ENCODE peak calls at places on chromosomes 7 and 10, in nine cellular contexts. H is AG04450; G is astrocyte of the spinal cord; R is adrenal gland; A is ascending aorta; M is CD8-positive, alpha-beta T cell; K is hepatocyte; F is dorsolateral prefrontal cortex; Q is GM06990. W is an unnamed sample.

GRCh38 chr10:77264107-77264506 is 373.5 kb downstream of the KCNMA1 start:
- DNase-seq in H (no peak), G (no peak), R (no peak), A (no peak), M (no peak), K (no peak), F (no peak), Q (peak; percentile 15), W (no peak)

GRCh38 chr10:119025776-119026175 is 3.7 kb upstream of the NANOS1 start:
- DNase-seq in H (no peak), G (no peak), R (no peak), A (no peak), M (no peak), K (no peak), F (no peak), Q (no peak), W (peak; percentile 62)

GRCh38 chr7:139931190-139932007 is 102.3 kb downstream of the TBXAS1 start:
- DNase-seq in H (no peak), G (no peak), R (no peak), A (no peak), M (no peak), K (no peak), F (no peak), Q (no peak), W (no peak)

GRCh38 chr7:83159731-83160130 is 3.0 kb downstream of the PCLO start:
- DNase-seq in H (no peak), G (no peak), R (no peak), A (no peak), M (no peak), K (no peak), F (no peak), Q (no peak), W (no peak)

GRCh38 chr10:111113961-111114830 is 37.4 kb downstream of the ADRA2A start:
- DNase-seq in H (no peak), G (peak; percentile 14), R (peak; percentile 2), A (no peak), M (no peak), K (no peak), F (no peak), Q (no peak), W (no peak)

GRCh38 chr7:45915606-45916005 is 5.5 kb downstream of the IGFBP3 start:
- DNase-seq in H (no peak), G (no peak), R (no peak), A (no peak), M (no peak), K (no peak), F (no peak), Q (no peak), W (no peak)

GRCh38 chr7:218316-218715 is 25.9 kb downstream of the FAM20C start:
- DNase-seq in H (no peak), G (no peak), R (no peak), A (no peak), M (no peak), K (no peak), F (no peak), Q (no peak), W (no peak)

GRCh38 chr10:60148266-60148840 is 241.3 kb downstream of the ANK3 start:
- DNase-seq in H (peak; percentile 69), G (peak; percentile 91), R (peak; percentile 29), A (no peak), M (no peak), K (peak; percentile 78), F (no peak), Q (no peak), W (no peak)

GRCh38 chr7:70614237-70614984 is 517.5 kb upstream of the GALNT17 start:
- DNase-seq in H (no peak), G (peak; percentile 83), R (peak; percentile 58), A (peak; percentile 51), M (no peak), K (peak; percentile 36), F (peak; percentile 26), Q (peak; percentile 36), W (no peak)

GRCh38 chr7:23012797-23013714 is 874 bp downstream of the HYCC1 start:
- DNase-seq in H (no peak), G (peak; percentile 30), R (peak; percentile 29), A (no peak), M (no peak), K (peak; percentile 45), F (peak; percentile 27), Q (peak; percentile 41), W (peak; percentile 48)

GRCh38 chr7:136391371-136391770 is 414.2 kb upstream of the MTPN start:
- DNase-seq in H (no peak), G (no peak), R (no peak), A (no peak), M (no peak), K (no peak), F (no peak), Q (no peak), W (no peak)

GRCh38 chr10:72259491-72260214 is 14.1 kb upstream of the DDIT4 start:
- DNase-seq in H (no peak), G (peak; percentile 88), R (no peak), A (no peak), M (no peak), K (peak; percentile 64), F (no peak), Q (no peak), W (no peak)

GRCh38 chr7:16978358-16979244 is 96.8 kb upstream of the AGR3 start:
- DNase-seq in H (peak; percentile 61), G (peak; percentile 79), R (no peak), A (no peak), M (no peak), K (no peak), F (no peak), Q (no peak), W (no peak)

GRCh38 chr10:12350167-12350872 is 973 bp downstream of the CAMK1D start:
- DNase-seq in H (no peak), G (peak; percentile 49), R (peak; percentile 34), A (no peak), M (peak; percentile 28), K (peak; percentile 59), F (no peak), Q (peak; percentile 77), W (peak; percentile 86)

GRCh38 chr7:97179454-97180104 is 62.1 kb downstream of the SDHAF3 start:
- DNase-seq in H (peak; percentile 29), G (peak; percentile 67), R (peak; percentile 61), A (no peak), M (peak; percentile 18), K (peak; percentile 79), F (no peak), Q (peak; percentile 3), W (no peak)

GRCh38 chr7:143876218-143876617 is 25.8 kb downstream of the TCAF1 start:
- DNase-seq in H (no peak), G (no peak), R (no peak), A (no peak), M (no peak), K (no peak), F (no peak), Q (no peak), W (peak; percentile 40)
- TF ChIP-seq CTCF in H (no peak), G (no peak), R (no peak), A (no peak), M (no peak), K (no peak), F (no peak), Q (no peak), W (no peak)

DNA sequence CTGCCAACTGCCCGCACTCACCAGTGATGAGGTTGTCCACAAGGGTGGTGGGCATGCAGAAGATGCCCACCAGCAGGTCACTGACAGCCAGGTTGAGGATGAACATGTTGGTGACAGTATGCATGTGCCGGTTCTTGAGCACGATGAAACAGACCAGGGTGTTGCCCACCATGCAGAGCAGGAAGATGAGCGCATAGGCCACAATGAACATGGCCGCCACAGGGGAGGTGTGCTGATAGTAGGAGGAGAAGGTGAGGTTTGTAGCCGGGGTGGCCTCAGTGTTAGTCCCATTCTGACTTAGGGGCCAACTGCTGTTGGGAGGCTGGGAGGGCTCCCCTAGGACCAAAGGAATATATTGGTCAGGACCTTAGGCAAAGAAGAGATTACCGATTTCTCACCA is 17.7 kb downstream of the NPFFR1 start:
- DNase-seq in H (no peak), G (no peak), R (no peak), A (no peak), M (no peak), K (no peak), F (no peak), Q (no peak), W (no peak)
- H3K4me3 ChIP-seq in H (no peak overlapping the region), G (no peak overlapping the region), R (no peak overlapping the region), A (no peak overlapping the region), M (no peak overlapping the region), K (no peak overlapping the region), F (no peak overlapping the region), Q (no peak overlapping the region), W (no peak overlapping the region)

DNA sequence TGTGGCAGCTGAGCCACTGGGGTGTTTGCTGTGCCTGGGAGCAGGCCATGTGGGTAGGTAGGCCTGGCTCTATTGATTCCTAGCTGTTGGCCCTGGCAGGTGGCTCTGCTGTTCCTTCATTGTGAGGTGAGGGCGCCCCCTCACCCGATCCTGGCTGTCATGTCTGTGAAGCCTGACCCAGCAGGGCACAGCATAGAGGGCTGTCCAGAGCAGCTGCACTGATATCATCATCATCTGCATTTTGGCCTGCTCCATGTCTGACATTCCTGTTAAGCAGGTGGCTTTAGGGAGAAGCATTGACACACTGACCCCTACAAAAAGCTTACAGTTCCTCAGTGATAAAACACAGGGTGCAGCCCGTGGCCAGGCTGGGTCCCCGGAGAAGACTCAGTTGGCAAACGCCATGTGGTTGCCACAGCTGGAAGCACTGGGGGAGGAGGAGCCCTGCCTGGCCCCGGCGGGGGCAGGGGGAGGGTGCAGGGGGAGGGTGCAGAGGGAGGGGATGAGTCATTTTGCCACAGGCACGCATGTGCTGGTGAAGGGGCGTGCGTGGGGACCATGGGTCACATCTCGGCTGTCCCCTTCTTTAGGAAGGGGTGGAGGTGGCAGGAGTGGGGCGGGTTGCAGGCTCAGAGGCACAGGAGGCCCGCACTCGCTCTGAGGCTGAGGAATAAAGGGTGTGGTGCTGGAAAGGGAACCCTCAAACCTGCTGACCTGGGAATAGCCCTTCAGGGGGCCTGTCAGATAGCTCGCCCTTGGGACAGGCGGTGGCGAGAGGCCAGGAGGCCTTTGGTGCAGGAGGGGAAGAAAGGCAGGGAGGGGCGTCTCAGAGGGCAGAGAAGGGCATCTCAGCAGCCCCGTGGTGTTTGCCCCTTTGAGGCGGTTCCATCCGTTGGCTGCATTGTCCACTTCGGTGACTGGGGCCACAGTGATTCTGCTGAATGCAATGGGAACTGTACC is 31.6 kb downstream of the IKZF1 start:
- DNase-seq in H (no peak), G (no peak), R (no peak), A (no peak), M (peak; percentile 78), K (no peak), F (no peak), Q (peak; percentile 82), W (peak; percentile 84)
- TF ChIP-seq CTCF in H (no peak), G (no peak), R (no peak), A (no peak), M (no peak), K (no peak), F (no peak), Q (peak; percentile 29), W (no peak)

GRCh38 chr7:100483101-100483727 is 513 bp upstream of the NYAP1 start:
- DNase-seq in H (no peak), G (peak; percentile 20), R (peak; percentile 71), A (no peak), M (peak; percentile 80), K (peak; percentile 88), F (peak; percentile 50), Q (peak; percentile 82), W (peak; percentile 96)
- H3K4me3 ChIP-seq in H (peak overlapping the region; percentile 61), G (peak overlapping the region; percentile 47), R (peak overlapping the region; percentile 91), A (peak overlapping the region; percentile 61), M (peak overlapping the region; percentile 65), K (peak overlapping the region; percentile 96), F (peak overlapping the region; percentile 82), Q (peak overlapping the region; percentile 61), W (peak overlapping the region; percentile 33)

W was measured in left lung.